ENCODE peak calls at places on chromosomes 7 and 10, in seven cellular contexts. C is hippocampal formation; K is GF-D8; A is activated CD4-positive, alpha-beta T cell treated with anti-CD3 and anti-CD28 coated beads for 24 hours; Q is colonic mucosa; Z is H7; B is astrocyte of the spinal cord. J is an unnamed sample.

GRCh38 chr10:33238643-33239042 is 95.8 kb downstream of the NRP1 start:
- DNase-seq in Z (no peak), K (no peak), Q (no peak), B (peak), A (no peak), C (no peak), J (no peak)

GRCh38 chr7:14133752-14134151 is 144.3 kb upstream of the ETV1 start:
- DNase-seq in Q (no peak), B (no peak), Z (no peak), K (no peak), C (no peak), A (no peak), J (no peak)

GRCh38 chr10:34650156-34650555 is 164.9 kb downstream of the PARD3 start:
- DNase-seq in Z (no peak), A (no peak), Q (no peak), K (no peak), B (no peak), C (no peak), J (no peak)

GRCh38 chr7:142629588-142630260 is 119.5 kb upstream of the PRSS1 start:
- DNase-seq in K (no peak), B (peak), C (no peak), A (no peak), Z (no peak), Q (no peak), J (no peak)

GRCh38 chr7:21542891-21543527 is at the start of gene DNAH11:
- DNase-seq in A (peak), Z (peak), Q (peak), C (no peak), B (peak), K (no peak), J (peak)

GRCh38 chr10:89207181-89207800 is at the start of gene CH25H:
- DNase-seq in Q (peak), Z (peak), K (no peak), A (peak), C (peak), B (peak), J (peak)

GRCh38 chr7:123580406-123581161 is 21.0 kb upstream of the ASB15 start:
- DNase-seq in B (peak), K (no peak), Q (peak), Z (peak), A (no peak), C (peak), J (peak)

GRCh38 chr10:71074176-71074755 is 138.1 kb upstream of the UNC5B start:
- DNase-seq in C (no peak), Z (peak), Q (no peak), K (no peak), A (no peak), B (no peak), J (no peak)

GRCh38 chr10:96395931-96396877 is 37.4 kb upstream of the OPALIN start:
- DNase-seq in Q (peak), Z (peak), K (peak), C (peak), A (peak), B (peak), J (peak)

GRCh38 chr10:116989439-116989838 is 15.5 kb downstream of the SHTN1 start:
- DNase-seq in K (no peak), Z (no peak), Q (no peak), A (no peak), C (no peak), B (no peak), J (no peak)

GRCh38 chr10:45442670-45443069 is 68.7 kb downstream of the ALOX5 start:
- DNase-seq in K (no peak), Q (no peak), C (no peak), A (no peak), Z (peak), B (no peak), J (no peak)

GRCh38 chr10:110216240-110216639 is 8.8 kb downstream of the MXI1 start:
- DNase-seq in B (no peak), Z (no peak), Q (no peak), C (no peak), K (no peak), A (no peak), J (no peak)

GRCh38 chr10:122261584-122261983 is 9.5 kb upstream of the BTBD16 start:
- DNase-seq in C (no peak), A (no peak), K (no peak), Q (no peak), Z (no peak), B (no peak), J (no peak)

GRCh38 chr10:102721954-102722353 is 7.5 kb downstream of the SFXN2 start:
- DNase-seq in C (no peak), A (no peak), K (no peak), B (no peak), Q (no peak), Z (no peak), J (no peak)

GRCh38 chr7:28296571-28297483 is 115.5 kb upstream of the CREB5 start:
- DNase-seq in K (no peak), Z (no peak), A (peak), Q (peak), C (no peak), B (peak), J (peak)

GRCh38 chr10:52314007-52314821 is at the start of gene DKK1:
- DNase-seq in C (no peak), B (peak), Z (peak), Q (peak), K (no peak), A (no peak), J (peak)

GRCh38 chr7:82925331-82925730 is 237.4 kb downstream of the PCLO start:
- DNase-seq in B (no peak), Z (no peak), A (no peak), Q (no peak), K (no peak), C (no peak), J (peak)

GRCh38 chr7:151376218-151376902 is 33.5 kb downstream of the WDR86 start:
- DNase-seq in C (no peak), Z (no peak), Q (no peak), A (no peak), B (no peak), K (no peak), J (no peak)

GRCh38 chr7:4015371-4015770 is 666.7 kb upstream of the FOXK1 start:
- DNase-seq in Z (no peak), K (no peak), Q (no peak), B (no peak), C (no peak), A (no peak), J (no peak)